ENCODE peak calls at places on chromosomes 6 and 20, in seven cellular contexts. One of them, this sample, is unnamed.

GRCh38 chr20:20303742-20304141 is 64.2 kb upstream of the INSM1 start:
- DNase-seq in H1: no peak
- DNase-seq in SK-N-SH: no peak
- DNase-seq in K562: no peak
- DNase-seq in GM12891: no peak
- DNase-seq in GM12878: no peak
- DNase-seq in HepG2: no peak
- DNase-seq in this sample: no peak

GRCh38 chr20:46367234-46367633 is 39.2 kb downstream of the ELMO2 start:
- DNase-seq in GM12878: no peak
- DNase-seq in HepG2: no peak
- DNase-seq in K562: no peak
- DNase-seq in GM12891: no peak
- DNase-seq in H1: no peak
- DNase-seq in SK-N-SH: no peak
- DNase-seq in this sample: no peak

GRCh38 chr20:36344517-36345132 is 38.5 kb downstream of the DLGAP4 start:
- DNase-seq in GM12891: no peak
- DNase-seq in SK-N-SH: no peak
- DNase-seq in GM12878: no peak
- DNase-seq in K562: peak
- DNase-seq in HepG2: peak
- DNase-seq in H1: peak
- DNase-seq in this sample: no peak

GRCh38 chr6:160060221-160060620 is 61.4 kb upstream of the SLC22A1 start:
- DNase-seq in GM12878: no peak
- DNase-seq in H1: no peak
- DNase-seq in K562: no peak
- DNase-seq in GM12891: no peak
- DNase-seq in SK-N-SH: no peak
- DNase-seq in HepG2: no peak
- DNase-seq in this sample: no peak

GRCh38 chr20:10565922-10566897 is 107.6 kb downstream of the JAG1 start:
- DNase-seq in H1: no peak
- DNase-seq in GM12891: no peak
- DNase-seq in GM12878: no peak
- DNase-seq in HepG2: peak
- DNase-seq in SK-N-SH: no peak
- DNase-seq in K562: no peak
- DNase-seq in this sample: no peak

GRCh38 chr6:25173951-25174474 is 105.2 kb upstream of the CARMIL1 start:
- DNase-seq in GM12878: no peak
- DNase-seq in K562: no peak
- DNase-seq in H1: no peak
- DNase-seq in SK-N-SH: no peak
- DNase-seq in GM12891: no peak
- DNase-seq in HepG2: peak
- DNase-seq in this sample: no peak

GRCh38 chr6:6362051-6362450 is 41.6 kb upstream of the F13A1 start:
- DNase-seq in GM12878: no peak
- DNase-seq in H1: no peak
- DNase-seq in HepG2: no peak
- DNase-seq in K562: no peak
- DNase-seq in GM12891: no peak
- DNase-seq in SK-N-SH: no peak
- DNase-seq in this sample: no peak

GRCh38 chr20:59157961-59158541 is 5.6 kb upstream of the ZNF831 start:
- DNase-seq in GM12891: no peak
- DNase-seq in K562: no peak
- DNase-seq in SK-N-SH: no peak
- DNase-seq in HepG2: no peak
- DNase-seq in GM12878: no peak
- DNase-seq in H1: no peak
- DNase-seq in this sample: no peak

GRCh38 chr20:18992418-18992817 is 178.8 kb downstream of the SCP2D1 start:
- DNase-seq in SK-N-SH: no peak
- DNase-seq in H1: no peak
- DNase-seq in HepG2: peak
- DNase-seq in GM12891: no peak
- DNase-seq in K562: no peak
- DNase-seq in GM12878: no peak
- DNase-seq in this sample: no peak

GRCh38 chr20:3162080-3162611 is 2.5 kb upstream of the FASTKD5 start:
- DNase-seq in GM12878: no peak
- DNase-seq in GM12891: no peak
- DNase-seq in HepG2: no peak
- DNase-seq in K562: no peak
- DNase-seq in H1: no peak
- DNase-seq in SK-N-SH: peak
- DNase-seq in this sample: no peak

GRCh38 chr20:945841-946240 is 29.7 kb upstream of the ANGPT4 start:
- DNase-seq in HepG2: no peak
- DNase-seq in H1: no peak
- DNase-seq in SK-N-SH: no peak
- DNase-seq in K562: no peak
- DNase-seq in GM12891: no peak
- DNase-seq in GM12878: no peak
- DNase-seq in this sample: no peak

GRCh38 chr20:25353754-25354705 is 36.6 kb downstream of the ABHD12 start:
- DNase-seq in SK-N-SH: no peak
- DNase-seq in K562: no peak
- DNase-seq in GM12878: no peak
- DNase-seq in GM12891: no peak
- DNase-seq in HepG2: no peak
- DNase-seq in H1: no peak
- DNase-seq in this sample: no peak

GRCh38 chr6:108029226-108029921 is 45.2 kb downstream of the OSTM1 start:
- DNase-seq in SK-N-SH: peak
- DNase-seq in GM12891: no peak
- DNase-seq in HepG2: no peak
- DNase-seq in GM12878: no peak
- DNase-seq in H1: no peak
- DNase-seq in K562: no peak
- DNase-seq in this sample: no peak

GRCh38 chr20:49706548-49707517 is 6.8 kb downstream of the B4GALT5 start:
- DNase-seq in SK-N-SH: no peak
- DNase-seq in GM12878: no peak
- DNase-seq in GM12891: no peak
- DNase-seq in H1: no peak
- DNase-seq in HepG2: no peak
- DNase-seq in K562: no peak
- DNase-seq in this sample: no peak

GRCh38 chr20:53157443-53158408 is 185.6 kb downstream of the TSHZ2 start:
- DNase-seq in K562: peak
- DNase-seq in H1: peak
- DNase-seq in SK-N-SH: no peak
- DNase-seq in HepG2: peak
- DNase-seq in GM12878: no peak
- DNase-seq in GM12891: no peak
- DNase-seq in this sample: no peak

GRCh38 chr6:35096129-35096852 is 44.8 kb downstream of the TCP11 start:
- DNase-seq in H1: no peak
- DNase-seq in K562: no peak
- DNase-seq in SK-N-SH: peak
- DNase-seq in HepG2: peak
- DNase-seq in GM12891: no peak
- DNase-seq in GM12878: no peak
- DNase-seq in this sample: no peak

GRCh38 chr6:89257346-89257745 is 40.2 kb upstream of the GABRR1 start:
- DNase-seq in GM12891: no peak
- DNase-seq in SK-N-SH: no peak
- DNase-seq in K562: no peak
- DNase-seq in GM12878: no peak
- DNase-seq in H1: no peak
- DNase-seq in HepG2: no peak
- DNase-seq in this sample: no peak

GRCh38 chr6:48826884-48827701 is 636.0 kb downstream of the MMUT start:
- DNase-seq in HepG2: no peak
- DNase-seq in K562: no peak
- DNase-seq in GM12891: no peak
- DNase-seq in H1: no peak
- DNase-seq in SK-N-SH: no peak
- DNase-seq in GM12878: no peak
- DNase-seq in this sample: no peak

GRCh38 chr20:46690219-46691111 is 1.2 kb upstream of the TP53RK start:
- DNase-seq in GM12891: no peak
- DNase-seq in HepG2: no peak
- DNase-seq in K562: no peak
- DNase-seq in GM12878: no peak
- DNase-seq in H1: no peak
- DNase-seq in SK-N-SH: no peak
- DNase-seq in this sample: no peak

GRCh38 chr6:26457407-26457795 is 354 bp upstream of the BTN2A1 start:
- DNase-seq in SK-N-SH: peak
- DNase-seq in H1: peak
- DNase-seq in GM12878: no peak
- DNase-seq in GM12891: no peak
- DNase-seq in HepG2: no peak
- DNase-seq in K562: peak
- DNase-seq in this sample: no peak

GRCh38 chr6:11232968-11233626 is 629 bp upstream of the NEDD9 start:
- DNase-seq in GM12878: no peak
- DNase-seq in SK-N-SH: no peak
- DNase-seq in HepG2: peak
- DNase-seq in K562: peak
- DNase-seq in H1: peak
- DNase-seq in GM12891: no peak
- DNase-seq in this sample: peak

GRCh38 chr6:39327516-39327915 is 5.0 kb upstream of the KCNK16 start:
- DNase-seq in GM12891: no peak
- DNase-seq in SK-N-SH: peak
- DNase-seq in GM12878: no peak
- DNase-seq in H1: no peak
- DNase-seq in HepG2: no peak
- DNase-seq in K562: no peak
- DNase-seq in this sample: no peak

GRCh38 chr6:68726992-68727391 is 91.9 kb downstream of the ADGRB3 start:
- DNase-seq in K562: no peak
- DNase-seq in GM12891: no peak
- DNase-seq in H1: no peak
- DNase-seq in SK-N-SH: no peak
- DNase-seq in HepG2: no peak
- DNase-seq in GM12878: no peak
- DNase-seq in this sample: no peak

GRCh38 chr6:30357678-30358339 is 12.9 kb downstream of the RPP21 start:
- DNase-seq in GM12878: no peak
- DNase-seq in GM12891: peak
- DNase-seq in HepG2: peak
- DNase-seq in K562: peak
- DNase-seq in H1: peak
- DNase-seq in SK-N-SH: peak
- DNase-seq in this sample: no peak
- TF ChIP-seq TAF1 in GM12878: no peak
- TF ChIP-seq TAF1 in GM12891: no peak
- TF ChIP-seq TAF1 in HepG2: no peak
- TF ChIP-seq TAF1 in K562: no peak
- TF ChIP-seq TAF1 in H1: peak
- TF ChIP-seq TAF1 in SK-N-SH: no peak
- TF ChIP-seq TAF1 in this sample: no peak

GRCh38 chr6:76578746-76579145 is 506.3 kb upstream of the IMPG1 start:
- DNase-seq in H1: no peak
- DNase-seq in GM12891: no peak
- DNase-seq in K562: no peak
- DNase-seq in GM12878: no peak
- DNase-seq in HepG2: no peak
- DNase-seq in SK-N-SH: no peak
- DNase-seq in this sample: no peak

GRCh38 chr6:76584121-76584520 is 511.7 kb upstream of the IMPG1 start:
- DNase-seq in HepG2: no peak
- DNase-seq in K562: no peak
- DNase-seq in GM12891: no peak
- DNase-seq in GM12878: no peak
- DNase-seq in H1: no peak
- DNase-seq in SK-N-SH: no peak
- DNase-seq in this sample: no peak
- TF ChIP-seq POLR2AphosphoS5 in HepG2: no peak
- TF ChIP-seq POLR2AphosphoS5 in K562: no peak
- TF ChIP-seq POLR2AphosphoS5 in GM12891: no peak
- TF ChIP-seq POLR2AphosphoS5 in GM12878: no peak
- TF ChIP-seq POLR2AphosphoS5 in H1: no peak
- TF ChIP-seq POLR2AphosphoS5 in SK-N-SH: no peak
- TF ChIP-seq POLR2AphosphoS5 in this sample: no peak

GRCh38 chr6:30507849-30508843 is 18.8 kb downstream of the HLA-E start:
- DNase-seq in K562: no peak
- DNase-seq in H1: no peak
- DNase-seq in HepG2: no peak
- DNase-seq in GM12878: no peak
- DNase-seq in SK-N-SH: no peak
- DNase-seq in GM12891: no peak
- DNase-seq in this sample: no peak

GRCh38 chr6:30510419-30510818 is 21.1 kb downstream of the HLA-E start:
- DNase-seq in GM12891: no peak
- DNase-seq in GM12878: no peak
- DNase-seq in K562: no peak
- DNase-seq in H1: no peak
- DNase-seq in HepG2: no peak
- DNase-seq in SK-N-SH: no peak
- DNase-seq in this sample: no peak

GRCh38 chr6:30511147-30511546 is 21.8 kb downstream of the HLA-E start:
- DNase-seq in SK-N-SH: no peak
- DNase-seq in H1: no peak
- DNase-seq in GM12891: no peak
- DNase-seq in GM12878: no peak
- DNase-seq in K562: no peak
- DNase-seq in HepG2: no peak
- DNase-seq in this sample: no peak

GRCh38 chr6:30513451-30513850 is 24.1 kb downstream of the HLA-E start:
- DNase-seq in GM12878: no peak
- DNase-seq in GM12891: no peak
- DNase-seq in SK-N-SH: no peak
- DNase-seq in HepG2: no peak
- DNase-seq in H1: no peak
- DNase-seq in K562: no peak
- DNase-seq in this sample: no peak

GRCh38 chr6:30508890-30509736 is 19.8 kb downstream of the HLA-E start:
- DNase-seq in K562: no peak
- DNase-seq in GM12878: peak
- DNase-seq in GM12891: no peak
- DNase-seq in SK-N-SH: no peak
- DNase-seq in H1: no peak
- DNase-seq in HepG2: no peak
- DNase-seq in this sample: no peak
- TF ChIP-seq TAF1 in K562: no peak
- TF ChIP-seq TAF1 in GM12878: no peak
- TF ChIP-seq TAF1 in GM12891: no peak
- TF ChIP-seq TAF1 in SK-N-SH: no peak
- TF ChIP-seq TAF1 in H1: no peak
- TF ChIP-seq TAF1 in HepG2: no peak
- TF ChIP-seq TAF1 in this sample: no peak

DNA sequence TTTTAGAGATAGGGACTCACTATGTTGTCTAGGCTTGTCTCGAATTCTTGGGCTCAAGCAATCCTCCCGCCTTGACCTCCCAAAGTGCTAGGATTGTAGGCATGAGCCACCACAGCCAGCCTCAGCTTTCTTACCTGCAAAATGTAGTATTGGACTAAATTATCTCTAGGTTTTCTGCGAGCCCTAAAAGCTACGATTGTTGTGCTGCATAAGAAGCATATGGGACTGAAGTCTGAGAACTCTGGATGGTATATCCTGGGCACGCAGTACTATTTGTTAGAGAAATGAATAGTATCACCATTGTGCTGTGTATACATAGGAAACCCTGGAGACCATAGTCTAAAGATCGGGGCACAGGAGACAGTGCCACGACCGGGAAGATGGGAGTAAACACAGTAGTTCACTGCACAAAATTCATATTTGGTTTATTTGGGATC is 60.1 kb downstream of the RPRD1B start:
- DNase-seq in GM12891: no peak
- DNase-seq in H1: no peak
- DNase-seq in SK-N-SH: no peak
- DNase-seq in K562: no peak
- DNase-seq in GM12878: no peak
- DNase-seq in HepG2: peak
- DNase-seq in this sample: no peak
- TF ChIP-seq POLR2AphosphoS5 in GM12891: no peak
- TF ChIP-seq POLR2AphosphoS5 in H1: no peak
- TF ChIP-seq POLR2AphosphoS5 in SK-N-SH: no peak
- TF ChIP-seq POLR2AphosphoS5 in K562: no peak
- TF ChIP-seq POLR2AphosphoS5 in GM12878: no peak
- TF ChIP-seq POLR2AphosphoS5 in HepG2: no peak
- TF ChIP-seq POLR2AphosphoS5 in this sample: no peak

This sample was measured in GM12892.